ENCODE peak calls at places on chromosomes 6 and 20, in four cellular contexts. O is tibial nerve, W is uterus, K is IMR-90. X is an unnamed sample.

GRCh38 chr6:21382821-21383455 is 210.6 kb upstream of the SOX4 start:
- DNase-seq in O (no peak), K (no peak), W (no peak), X (no peak)

GRCh38 chr6:149060300-149060984 is 257.1 kb upstream of the TAB2 start:
- DNase-seq in W (no peak), O (no peak), K (peak), X (no peak)

GRCh38 chr6:90583179-90583578 is 3.7 kb downstream of the MAP3K7 start:
- DNase-seq in O (no peak), K (peak), W (no peak), X (no peak)

GRCh38 chr6:137011406-137011805 is 33.4 kb downstream of the IL20RA start:
- DNase-seq in W (no peak), O (no peak), K (no peak), X (no peak)

GRCh38 chr6:151288711-151289398 is 49.1 kb downstream of the AKAP12 start:
- DNase-seq in O (no peak), K (no peak), W (no peak), X (no peak)

GRCh38 chr20:33005132-33005566 is 916 bp upstream of the SUN5 start:
- DNase-seq in W (no peak), K (peak), O (no peak), X (no peak)

GRCh38 chr20:12051206-12052163 is 133.8 kb downstream of the BTBD3 start:
- DNase-seq in K (no peak), W (peak), O (no peak), X (no peak)

GRCh38 chr6:154457046-154457713 is 53.3 kb downstream of the CNKSR3 start:
- DNase-seq in O (no peak), W (no peak), K (peak), X (no peak)

GRCh38 chr20:17969884-17970409 is 1.1 kb downstream of the MGME1 start:
- DNase-seq in O (no peak), W (no peak), K (peak), X (peak)

GRCh38 chr20:17966432-17967312 is 1.9 kb downstream of the SNX5 start:
- DNase-seq in K (peak), O (no peak), W (no peak), X (no peak)

GRCh38 chr20:17969276-17969883 is 562 bp downstream of the MGME1 start:
- DNase-seq in W (no peak), O (no peak), K (no peak), X (no peak)

GRCh38 chr20:17968366-17969275 is at the start of the genes MGME1 and SNX5:
- DNase-seq in W (peak), K (peak), O (peak), X (peak)

GRCh38 chr20:17967595-17968365 is 814 bp downstream of the SNX5 start:
- DNase-seq in K (peak), O (no peak), W (no peak), X (no peak)
- TF ChIP-seq POLR2A in K (no peak), O (no peak), W (no peak), X (no peak)

GRCh38 chr20:19121916-19122315 is 90.5 kb upstream of the SLC24A3 start:
- DNase-seq in K (no peak), W (no peak), O (no peak), X (no peak)
- TF ChIP-seq POLR2A in K (no peak), W (no peak), O (no peak), X (no peak)

DNA sequence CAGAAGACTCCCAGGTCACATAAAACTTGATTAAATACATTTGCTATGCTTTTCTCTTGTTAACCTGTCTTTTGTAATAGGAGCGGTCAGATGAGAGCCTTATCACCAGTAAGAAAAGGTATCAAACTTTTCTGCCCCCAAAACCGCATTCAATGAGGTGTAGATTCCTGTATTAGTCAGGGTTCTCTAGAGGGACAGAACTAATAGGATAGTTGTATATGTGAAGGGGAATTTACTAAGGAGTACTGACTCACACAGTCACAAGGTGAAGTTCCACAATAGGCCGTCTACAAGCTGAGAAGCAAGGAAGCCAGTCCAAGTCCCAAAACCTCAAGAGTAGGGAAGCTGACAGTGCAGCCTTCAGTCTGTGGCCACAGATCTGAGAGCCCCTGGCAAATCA is 32.7 kb downstream of the PTPRK start:
- DNase-seq in K (peak), W (no peak), O (no peak), X (no peak)
- TF ChIP-seq POLR2A in K (no peak), W (no peak), O (no peak), X (no peak)

GRCh38 chr20:46456255-46457028 is 50.0 kb upstream of the ELMO2 start:
- DNase-seq in K (no peak), O (no peak), W (no peak), X (no peak)

GRCh38 chr20:46464451-46464850 is 48.9 kb downstream of the ZNF334 start:
- DNase-seq in K (no peak), W (no peak), O (no peak), X (no peak)

GRCh38 chr20:46458891-46459750 is 52.7 kb upstream of the ELMO2 start:
- DNase-seq in O (no peak), K (no peak), W (no peak), X (no peak)

GRCh38 chr20:46463852-46464251 is 49.5 kb downstream of the ZNF334 start:
- DNase-seq in K (no peak), W (no peak), O (no peak), X (no peak)

GRCh38 chr20:46461808-46462207 is 51.6 kb downstream of the ZNF334 start:
- DNase-seq in O (no peak), K (no peak), W (no peak), X (no peak)
- TF ChIP-seq POLR2A in O (no peak), K (no peak), W (no peak), X (no peak)

GRCh38 chr6:2940851-2941250 is 30.5 kb downstream of the SERPINB6 start:
- DNase-seq in K (no peak), W (no peak), O (no peak), X (no peak)

GRCh38 chr6:2938632-2939083 is 32.7 kb downstream of the SERPINB6 start:
- DNase-seq in O (no peak), W (no peak), K (no peak), X (no peak)

GRCh38 chr6:2939315-2940009 is 31.9 kb downstream of the SERPINB6 start:
- DNase-seq in O (no peak), W (no peak), K (no peak), X (no peak)

GRCh38 chr6:2938004-2938631 is 33.2 kb downstream of the SERPINB6 start:
- DNase-seq in K (no peak), W (no peak), O (no peak), X (no peak)

GRCh38 chr6:2940010-2940850 is 31.1 kb downstream of the SERPINB6 start:
- DNase-seq in K (no peak), O (no peak), W (no peak), X (no peak)
- TF ChIP-seq POLR2A in K (no peak), O (no peak), W (no peak), X (no peak)

DNA sequence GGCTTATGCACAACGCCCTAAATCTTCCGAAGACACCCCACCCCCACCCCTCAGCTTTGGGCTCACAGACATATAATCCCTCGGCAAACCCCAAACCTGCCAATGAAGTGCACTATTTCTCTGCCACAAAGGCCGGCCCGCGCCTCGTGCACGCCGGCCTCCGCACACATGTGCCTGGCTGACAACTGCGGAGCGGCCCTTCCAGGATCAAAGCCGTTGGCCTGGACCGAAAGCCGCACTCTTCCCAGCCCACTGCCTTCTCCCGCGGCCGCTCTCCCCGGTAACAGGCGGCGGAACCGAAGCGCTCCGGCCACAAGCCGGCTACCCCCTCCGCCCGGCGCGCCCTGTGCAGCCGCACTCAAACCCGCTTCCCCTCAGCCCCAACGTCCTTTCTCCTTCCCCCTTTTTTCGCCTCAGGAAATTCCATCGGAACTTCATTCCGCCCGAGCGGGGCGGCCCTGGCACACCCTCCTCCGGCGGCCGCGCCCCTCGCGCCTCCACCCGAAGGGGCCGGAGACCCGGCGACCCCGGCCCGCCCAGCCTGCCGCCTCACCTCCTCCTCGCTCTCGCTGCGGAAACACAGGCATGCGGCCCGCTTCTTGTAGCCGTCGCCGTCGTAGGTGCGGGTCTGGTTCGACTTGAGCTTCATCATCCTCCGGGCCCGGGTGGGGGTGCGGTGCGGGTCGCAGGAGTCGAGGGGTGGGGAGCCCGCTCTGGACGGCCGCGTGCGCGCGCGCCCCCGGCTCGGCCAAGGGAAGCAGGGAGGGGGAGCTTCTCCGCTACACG is 565 bp downstream of the NUDT3 start:
- DNase-seq in W (peak), O (no peak), K (peak), X (peak)
- TF ChIP-seq POLR2A in W (no peak), O (no peak), K (peak), X (peak)

DNA sequence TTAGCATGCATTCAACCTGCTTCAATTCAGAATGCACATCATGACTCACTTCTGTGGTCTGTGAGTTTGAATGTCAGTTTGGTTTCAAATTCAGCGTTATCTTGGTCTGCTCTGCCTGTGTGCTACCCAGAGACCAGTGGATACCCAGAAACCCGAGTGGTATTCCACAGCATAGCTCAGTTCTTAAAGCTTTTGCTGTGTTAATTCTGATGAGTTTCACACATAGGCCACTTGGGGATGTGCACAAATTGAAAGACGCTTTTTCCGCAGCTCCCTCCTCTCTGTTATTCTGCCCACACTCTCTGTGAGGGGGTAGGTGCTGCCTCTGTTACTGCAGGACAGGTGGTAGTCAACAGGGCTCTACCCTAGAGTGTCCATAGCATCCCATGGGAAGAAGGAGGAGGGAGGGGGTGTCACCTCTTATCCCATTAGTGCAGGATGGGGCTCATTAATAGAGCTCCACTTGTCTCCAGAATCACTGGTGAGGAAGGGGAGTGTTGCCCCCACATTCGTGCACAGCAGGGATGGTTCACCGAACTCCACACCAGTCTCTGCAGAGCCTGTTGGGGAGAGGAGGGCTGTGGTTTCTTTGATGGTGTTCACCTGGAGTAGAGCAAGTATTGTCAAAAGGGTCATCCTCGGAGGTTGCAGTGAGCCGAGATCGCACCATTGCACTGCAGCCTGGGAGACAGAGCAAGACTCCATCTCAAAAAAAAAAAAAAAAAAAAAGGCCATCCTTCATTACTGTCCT is 29.2 kb upstream of the SDCBP2 start:
- DNase-seq in W (no peak), O (no peak), K (peak), X (no peak)
- TF ChIP-seq POLR2A in W (no peak), O (no peak), K (peak), X (no peak)